ENCODE peak calls at places on chromosomes 1 and 21, in four cellular contexts. V, B, L and D are unnamed samples.
A peak's percentile ranks its signal among the peaks of the same experiment; 100 is the strongest.

GRCh38 chr1:200960236-200960947 is 63.1 kb downstream of the KIF21B start:
- DNase-seq in L (no peak), B (no peak), V (no peak), D (peak; percentile 8)

GRCh38 chr1:28887418-28887834 is 26.9 kb upstream of the EPB41 start:
- DNase-seq in B (no peak), L (peak; percentile 45), V (no peak), D (peak; percentile 53)

GRCh38 chr1:227777646-227778045 is 37.8 kb upstream of the PRSS38 start:
- DNase-seq in V (no peak), B (no peak), L (no peak), D (no peak)

GRCh38 chr1:202479630-202480029 is 131.1 kb downstream of the PPP1R12B start:
- DNase-seq in L (no peak), B (peak; percentile 5), V (no peak), D (no peak)

GRCh38 chr1:26666855-26667254 is 29.0 kb upstream of the ARID1A start:
- DNase-seq in L (no peak), B (peak; percentile 34), V (no peak), D (no peak)

GRCh38 chr1:88746916-88747315 is 62.8 kb downstream of the PKN2 start:
- DNase-seq in L (no peak), V (no peak), B (no peak), D (no peak)

GRCh38 chr1:234108921-234109320 is 204.4 kb downstream of the SLC35F3 start:
- DNase-seq in B (no peak), L (no peak), V (no peak), D (no peak)

GRCh38 chr21:17780539-17780938 is 38.6 kb downstream of the C21orf91 start:
- DNase-seq in B (no peak), V (peak; percentile 89), L (peak; percentile 16), D (peak; percentile 26)

GRCh38 chr1:45010855-45011811 is at the start of gene HECTD3:
- DNase-seq in L (peak; percentile 60), V (peak; percentile 65), B (peak; percentile 77), D (peak; percentile 87)

GRCh38 chr1:202858789-202859414 is 30.0 kb downstream of the RABIF start:
- DNase-seq in B (no peak), L (no peak), V (no peak), D (no peak)

GRCh38 chr1:3074297-3074741 is 5.3 kb downstream of the PRDM16 start:
- DNase-seq in V (no peak), L (no peak), B (no peak), D (no peak)

GRCh38 chr1:153880962-153881361 is 41.8 kb downstream of the GATAD2B start:
- DNase-seq in L (peak; percentile 21), B (peak; percentile 98), V (no peak), D (no peak)

GRCh38 chr1:203307690-203308126 is 2.4 kb downstream of the BTG2 start:
- DNase-seq in B (no peak), V (no peak), L (no peak), D (no peak)

GRCh38 chr1:198935371-198935921 is 296.6 kb downstream of the PTPRC start:
- DNase-seq in V (peak; percentile 53), L (peak; percentile 56), B (peak; percentile 95), D (no peak)

GRCh38 chr1:5475572-5475971 is 516.7 kb downstream of the NPHP4 start:
- DNase-seq in B (no peak), V (no peak), L (no peak), D (no peak)

GRCh38 chr21:41929248-41929647 is 24.6 kb downstream of the C2CD2 start:
- DNase-seq in B (no peak), V (no peak), L (no peak), D (no peak)

GRCh38 chr1:14037101-14037807 is 337.3 kb downstream of the PRDM2 start:
- DNase-seq in L (no peak), B (peak; percentile 4), V (no peak), D (no peak)

GRCh38 chr1:178031856-178032320 is 62.0 kb upstream of the RASAL2 start:
- DNase-seq in L (no peak), V (peak; percentile 25), B (peak; percentile 97), D (peak; percentile 74)

GRCh38 chr1:10745886-10746455 is 50.5 kb downstream of the CASZ1 start:
- DNase-seq in V (no peak), B (no peak), L (no peak), D (no peak)

GRCh38 chr1:151210830-151211229 is 12.5 kb downstream of the PIP5K1A start:
- DNase-seq in V (no peak), B (peak; percentile 29), L (no peak), D (no peak)

GRCh38 chr1:87968259-87968955 is 639.7 kb downstream of the LMO4 start:
- DNase-seq in B (peak; percentile 76), L (no peak), V (no peak), D (no peak)

GRCh38 chr1:94045465-94046056 is 75.4 kb downstream of the ABCA4 start:
- DNase-seq in V (no peak), L (peak; percentile 3), B (peak; percentile 100), D (peak; percentile 53)

GRCh38 chr1:74937176-74937575 is 197.0 kb upstream of the LHX8 start:
- DNase-seq in L (no peak), B (no peak), V (no peak), D (no peak)

GRCh38 chr1:144551107-144551542 is 41.6 kb upstream of the PPIAL4F start:
- DNase-seq in L (no peak), B (no peak), V (no peak), D (no peak)

GRCh38 chr1:230851291-230851691 is 17.0 kb downstream of the C1orf198 start:
- DNase-seq in L (no peak), B (peak; percentile 87), V (no peak), D (no peak)

GRCh38 chr1:221162352-221162751 is 283.1 kb downstream of the HLX start:
- DNase-seq in B (no peak), V (no peak), L (no peak), D (no peak)

DNA sequence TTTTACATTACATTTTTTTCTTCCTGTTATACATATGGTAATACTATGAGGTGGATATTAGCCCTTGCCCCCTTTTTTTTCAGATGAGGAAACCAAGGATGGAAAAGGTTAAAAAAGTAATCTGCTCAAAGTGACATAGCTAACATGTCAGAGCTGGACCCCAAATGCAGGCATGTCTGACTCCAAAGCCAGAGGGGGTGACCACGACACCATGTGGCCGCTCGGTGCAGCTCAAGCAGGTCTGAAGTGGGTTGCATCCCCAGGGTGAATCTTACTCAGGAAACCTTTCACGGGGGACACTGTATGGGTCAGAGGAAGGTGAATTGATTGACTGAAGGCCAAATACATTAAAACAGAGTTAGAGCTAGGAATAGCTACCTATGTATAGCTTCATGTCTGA is 34.8 kb downstream of the CD34 start:
- DNase-seq in B (peak; percentile 29), V (no peak), L (no peak), D (no peak)
- TF ChIP-seq CTCF in B (peak; percentile 55), V (peak; percentile 66), L (no peak), D (peak; percentile 38)

GRCh38 chr1:31683997-31684396 is 19.8 kb downstream of the COL16A1 start:
- DNase-seq in V (no peak), L (no peak), B (no peak), D (no peak)
- TF ChIP-seq CTCF in V (peak; percentile 59), L (no peak), B (peak; percentile 45), D (peak; percentile 27)

DNA sequence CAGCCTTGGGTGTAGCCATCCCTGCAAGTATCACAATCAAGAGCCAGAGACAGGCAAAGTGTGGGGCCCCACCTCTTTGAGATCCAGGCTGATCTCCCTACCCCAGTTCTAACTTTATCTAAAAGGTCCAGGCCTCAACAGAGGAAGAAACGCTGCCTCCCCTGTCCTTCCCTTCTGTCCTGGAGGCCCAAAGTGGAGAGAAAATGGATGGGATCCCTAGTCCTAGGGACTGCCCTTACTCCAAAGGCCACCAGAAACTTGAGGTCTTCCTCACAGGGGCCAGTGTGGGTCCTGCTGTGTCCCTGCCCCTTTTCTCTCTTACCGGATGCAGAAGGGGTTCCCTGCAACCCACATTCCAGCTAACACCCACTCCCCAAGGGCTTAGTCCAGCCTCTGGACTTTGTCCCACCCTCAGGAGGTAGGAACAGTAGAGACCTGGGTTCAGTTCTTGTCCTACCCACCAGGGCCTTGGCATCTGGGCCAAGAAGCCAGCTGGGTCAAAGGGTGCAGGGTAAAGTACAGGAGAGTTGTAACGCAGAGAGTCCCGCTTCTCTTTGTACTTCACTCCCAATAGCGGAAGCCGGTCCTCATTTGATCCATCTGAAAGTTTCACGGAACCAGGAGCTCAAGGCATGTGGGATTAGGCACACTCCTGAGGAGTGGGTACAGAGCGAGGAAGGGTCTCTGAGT is 1.9 kb downstream of the HDGF start:
- DNase-seq in B (no peak), V (no peak), L (no peak), D (no peak)
- TF ChIP-seq CTCF in B (no peak), V (no peak), L (no peak), D (no peak)

DNA sequence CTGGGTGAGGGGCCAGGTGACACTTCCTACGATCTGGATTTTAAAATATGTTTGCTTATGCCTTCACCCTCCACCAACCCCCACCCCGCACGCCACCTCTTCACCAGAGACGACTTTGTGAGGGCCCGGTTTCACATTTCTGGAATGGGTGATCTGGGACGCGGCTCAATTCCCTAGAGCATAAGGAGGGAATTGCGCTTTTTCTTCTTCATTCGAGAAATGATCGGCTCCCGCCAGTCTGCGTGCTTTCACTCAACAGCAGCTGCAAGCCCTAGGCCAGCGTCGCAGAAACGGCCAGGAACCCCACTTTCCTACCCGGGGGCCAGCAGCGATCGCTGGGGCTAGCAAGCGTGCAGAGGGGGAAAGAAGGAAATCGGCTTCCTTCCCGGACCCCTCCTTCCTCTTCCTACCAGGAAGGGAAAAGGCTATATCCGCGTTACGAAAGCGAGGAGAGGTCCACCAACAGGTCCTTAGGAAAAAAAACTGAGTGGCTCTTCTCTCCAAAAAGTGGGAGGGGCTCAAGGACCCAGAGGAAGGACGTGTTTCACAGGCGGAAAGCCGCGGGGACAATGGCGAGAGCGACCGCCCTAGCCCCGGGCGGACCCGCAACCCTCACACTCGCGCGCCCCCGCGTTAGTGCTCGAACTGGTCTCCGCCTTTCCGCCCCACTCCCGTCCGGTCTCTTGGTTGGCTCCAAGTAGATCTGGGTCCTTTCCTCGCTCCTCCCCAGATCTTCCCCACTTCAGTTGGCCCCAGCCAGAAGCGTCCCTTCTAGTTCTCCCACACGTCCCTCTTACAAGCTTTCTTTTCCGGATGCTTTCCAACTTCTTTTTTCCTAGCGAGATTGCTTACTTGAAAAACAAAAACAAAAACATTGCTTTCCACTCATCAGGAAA is 1.1 kb upstream of the ADAMTS1 start:
- DNase-seq in V (no peak), B (peak; percentile 70), L (no peak), D (no peak)
- TF ChIP-seq CTCF in V (no peak), B (peak; percentile 21), L (no peak), D (no peak)